ENCODE peak calls at places on chromosomes 3 and 15, in five cellular contexts. One of them, this sample, is unnamed.
A peak's percentile ranks its signal among the peaks of the same experiment; 100 is the strongest.

GRCh38 chr3:10474847-10475246 is 30.5 kb downstream of the ATP2B2 start:
- DNase-seq in NCI-H2171 treated with DMSO at 0.1 percent for 48 hours: no peak
- DNase-seq in GM04504: no peak
- DNase-seq in astrocyte: no peak
- DNase-seq in activated T-helper 1 cell treated with anti-CD3 and anti-CD28 coated beads, Interleukin-12 subunit alpha, Interleukin-12 subunit beta, Interleukin-2, Interleukin-4 antibody, amounts not matched to agents 30 ng/mL and 10 ng/mL and 1 ng/mL, durations not matched to agents 14 hours and 24 hours and 36 hours: no peak
- DNase-seq in this sample: no peak

GRCh38 chr3:30685267-30685667 is 78.9 kb downstream of the TGFBR2 start:
- DNase-seq in NCI-H2171 treated with DMSO at 0.1 percent for 48 hours: no peak
- DNase-seq in GM04504: no peak
- DNase-seq in astrocyte: no peak
- DNase-seq in activated T-helper 1 cell treated with anti-CD3 and anti-CD28 coated beads, Interleukin-12 subunit alpha, Interleukin-12 subunit beta, Interleukin-2, Interleukin-4 antibody, amounts not matched to agents 30 ng/mL and 10 ng/mL and 1 ng/mL, durations not matched to agents 14 hours and 24 hours and 36 hours: no peak
- DNase-seq in this sample: no peak

GRCh38 chr3:184741798-184742675 is 30.2 kb upstream of the MAGEF1 start:
- DNase-seq in NCI-H2171 treated with DMSO at 0.1 percent for 48 hours: no peak
- DNase-seq in GM04504: no peak
- DNase-seq in astrocyte: no peak
- DNase-seq in activated T-helper 1 cell treated with anti-CD3 and anti-CD28 coated beads, Interleukin-12 subunit alpha, Interleukin-12 subunit beta, Interleukin-2, Interleukin-4 antibody, amounts not matched to agents 30 ng/mL and 10 ng/mL and 1 ng/mL, durations not matched to agents 14 hours and 24 hours and 36 hours: no peak
- DNase-seq in this sample: no peak

GRCh38 chr3:177058647-177059046 is 138.6 kb downstream of the TBL1XR1 start:
- DNase-seq in NCI-H2171 treated with DMSO at 0.1 percent for 48 hours: no peak
- DNase-seq in GM04504: no peak
- DNase-seq in astrocyte: no peak
- DNase-seq in activated T-helper 1 cell treated with anti-CD3 and anti-CD28 coated beads, Interleukin-12 subunit alpha, Interleukin-12 subunit beta, Interleukin-2, Interleukin-4 antibody, amounts not matched to agents 30 ng/mL and 10 ng/mL and 1 ng/mL, durations not matched to agents 14 hours and 24 hours and 36 hours: no peak
- DNase-seq in this sample: no peak

GRCh38 chr15:39745415-39745814 is 37.2 kb downstream of the FSIP1 start:
- DNase-seq in NCI-H2171 treated with DMSO at 0.1 percent for 48 hours: no peak
- DNase-seq in GM04504: no peak
- DNase-seq in astrocyte: no peak
- DNase-seq in activated T-helper 1 cell treated with anti-CD3 and anti-CD28 coated beads, Interleukin-12 subunit alpha, Interleukin-12 subunit beta, Interleukin-2, Interleukin-4 antibody, amounts not matched to agents 30 ng/mL and 10 ng/mL and 1 ng/mL, durations not matched to agents 14 hours and 24 hours and 36 hours: no peak
- DNase-seq in this sample: no peak

GRCh38 chr3:102586485-102586884 is 151.7 kb downstream of the ZPLD1 start:
- DNase-seq in NCI-H2171 treated with DMSO at 0.1 percent for 48 hours: no peak
- DNase-seq in GM04504: no peak
- DNase-seq in astrocyte: no peak
- DNase-seq in activated T-helper 1 cell treated with anti-CD3 and anti-CD28 coated beads, Interleukin-12 subunit alpha, Interleukin-12 subunit beta, Interleukin-2, Interleukin-4 antibody, amounts not matched to agents 30 ng/mL and 10 ng/mL and 1 ng/mL, durations not matched to agents 14 hours and 24 hours and 36 hours: no peak
- DNase-seq in this sample: no peak

GRCh38 chr15:72859757-72860145 is 76.2 kb upstream of the ADPGK start:
- DNase-seq in NCI-H2171 treated with DMSO at 0.1 percent for 48 hours: no peak
- DNase-seq in GM04504: no peak
- DNase-seq in astrocyte: no peak
- DNase-seq in activated T-helper 1 cell treated with anti-CD3 and anti-CD28 coated beads, Interleukin-12 subunit alpha, Interleukin-12 subunit beta, Interleukin-2, Interleukin-4 antibody, amounts not matched to agents 30 ng/mL and 10 ng/mL and 1 ng/mL, durations not matched to agents 14 hours and 24 hours and 36 hours: no peak
- DNase-seq in this sample: no peak

GRCh38 chr15:49297584-49297983 is 125.5 kb upstream of the FGF7 start:
- DNase-seq in NCI-H2171 treated with DMSO at 0.1 percent for 48 hours: no peak
- DNase-seq in GM04504: no peak
- DNase-seq in astrocyte: no peak
- DNase-seq in activated T-helper 1 cell treated with anti-CD3 and anti-CD28 coated beads, Interleukin-12 subunit alpha, Interleukin-12 subunit beta, Interleukin-2, Interleukin-4 antibody, amounts not matched to agents 30 ng/mL and 10 ng/mL and 1 ng/mL, durations not matched to agents 14 hours and 24 hours and 36 hours: no peak
- DNase-seq in this sample: no peak

GRCh38 chr15:39616731-39617455 is 36.0 kb downstream of the THBS1 start:
- DNase-seq in NCI-H2171 treated with DMSO at 0.1 percent for 48 hours: no peak
- DNase-seq in GM04504: no peak
- DNase-seq in astrocyte: no peak
- DNase-seq in activated T-helper 1 cell treated with anti-CD3 and anti-CD28 coated beads, Interleukin-12 subunit alpha, Interleukin-12 subunit beta, Interleukin-2, Interleukin-4 antibody, amounts not matched to agents 30 ng/mL and 10 ng/mL and 1 ng/mL, durations not matched to agents 14 hours and 24 hours and 36 hours: no peak
- DNase-seq in this sample: no peak

GRCh38 chr3:42101048-42101447 is 9.9 kb downstream of the TRAK1 start:
- DNase-seq in NCI-H2171 treated with DMSO at 0.1 percent for 48 hours: no peak
- DNase-seq in GM04504: peak; percentile 64
- DNase-seq in astrocyte: peak; percentile 65
- DNase-seq in activated T-helper 1 cell treated with anti-CD3 and anti-CD28 coated beads, Interleukin-12 subunit alpha, Interleukin-12 subunit beta, Interleukin-2, Interleukin-4 antibody, amounts not matched to agents 30 ng/mL and 10 ng/mL and 1 ng/mL, durations not matched to agents 14 hours and 24 hours and 36 hours: no peak
- DNase-seq in this sample: no peak

GRCh38 chr3:160444411-160444810 is 5.2 kb downstream of the TRIM59 start:
- DNase-seq in NCI-H2171 treated with DMSO at 0.1 percent for 48 hours: no peak
- DNase-seq in GM04504: no peak
- DNase-seq in astrocyte: no peak
- DNase-seq in activated T-helper 1 cell treated with anti-CD3 and anti-CD28 coated beads, Interleukin-12 subunit alpha, Interleukin-12 subunit beta, Interleukin-2, Interleukin-4 antibody, amounts not matched to agents 30 ng/mL and 10 ng/mL and 1 ng/mL, durations not matched to agents 14 hours and 24 hours and 36 hours: no peak
- DNase-seq in this sample: no peak

GRCh38 chr3:43996379-43997301 is 245.0 kb upstream of the TOPAZ1 start:
- DNase-seq in NCI-H2171 treated with DMSO at 0.1 percent for 48 hours: peak; percentile 4
- DNase-seq in GM04504: no peak
- DNase-seq in astrocyte: no peak
- DNase-seq in activated T-helper 1 cell treated with anti-CD3 and anti-CD28 coated beads, Interleukin-12 subunit alpha, Interleukin-12 subunit beta, Interleukin-2, Interleukin-4 antibody, amounts not matched to agents 30 ng/mL and 10 ng/mL and 1 ng/mL, durations not matched to agents 14 hours and 24 hours and 36 hours: no peak
- DNase-seq in this sample: no peak

GRCh38 chr3:125039897-125040175 is 16.0 kb downstream of the HEG1 start:
- DNase-seq in NCI-H2171 treated with DMSO at 0.1 percent for 48 hours: peak; percentile 26
- DNase-seq in GM04504: no peak
- DNase-seq in astrocyte: no peak
- DNase-seq in activated T-helper 1 cell treated with anti-CD3 and anti-CD28 coated beads, Interleukin-12 subunit alpha, Interleukin-12 subunit beta, Interleukin-2, Interleukin-4 antibody, amounts not matched to agents 30 ng/mL and 10 ng/mL and 1 ng/mL, durations not matched to agents 14 hours and 24 hours and 36 hours: no peak
- DNase-seq in this sample: no peak

GRCh38 chr3:73510298-73510697 is 114.4 kb downstream of the PDZRN3 start:
- DNase-seq in NCI-H2171 treated with DMSO at 0.1 percent for 48 hours: no peak
- DNase-seq in GM04504: no peak
- DNase-seq in astrocyte: no peak
- DNase-seq in activated T-helper 1 cell treated with anti-CD3 and anti-CD28 coated beads, Interleukin-12 subunit alpha, Interleukin-12 subunit beta, Interleukin-2, Interleukin-4 antibody, amounts not matched to agents 30 ng/mL and 10 ng/mL and 1 ng/mL, durations not matched to agents 14 hours and 24 hours and 36 hours: no peak
- DNase-seq in this sample: no peak

GRCh38 chr3:53114412-53115074 is 15.7 kb downstream of the RFT1 start:
- DNase-seq in NCI-H2171 treated with DMSO at 0.1 percent for 48 hours: no peak
- DNase-seq in GM04504: no peak
- DNase-seq in astrocyte: peak; percentile 29
- DNase-seq in activated T-helper 1 cell treated with anti-CD3 and anti-CD28 coated beads, Interleukin-12 subunit alpha, Interleukin-12 subunit beta, Interleukin-2, Interleukin-4 antibody, amounts not matched to agents 30 ng/mL and 10 ng/mL and 1 ng/mL, durations not matched to agents 14 hours and 24 hours and 36 hours: no peak
- DNase-seq in this sample: no peak

GRCh38 chr3:50242778-50243551 is 7.0 kb downstream of the GNAI2 start:
- DNase-seq in NCI-H2171 treated with DMSO at 0.1 percent for 48 hours: no peak
- DNase-seq in GM04504: no peak
- DNase-seq in astrocyte: peak; percentile 58
- DNase-seq in activated T-helper 1 cell treated with anti-CD3 and anti-CD28 coated beads, Interleukin-12 subunit alpha, Interleukin-12 subunit beta, Interleukin-2, Interleukin-4 antibody, amounts not matched to agents 30 ng/mL and 10 ng/mL and 1 ng/mL, durations not matched to agents 14 hours and 24 hours and 36 hours: no peak
- DNase-seq in this sample: no peak

GRCh38 chr3:65713016-65713415 is 325.7 kb downstream of the MAGI1 start:
- DNase-seq in NCI-H2171 treated with DMSO at 0.1 percent for 48 hours: no peak
- DNase-seq in GM04504: peak; percentile 82
- DNase-seq in astrocyte: peak; percentile 80
- DNase-seq in activated T-helper 1 cell treated with anti-CD3 and anti-CD28 coated beads, Interleukin-12 subunit alpha, Interleukin-12 subunit beta, Interleukin-2, Interleukin-4 antibody, amounts not matched to agents 30 ng/mL and 10 ng/mL and 1 ng/mL, durations not matched to agents 14 hours and 24 hours and 36 hours: no peak
- DNase-seq in this sample: peak; percentile 7

GRCh38 chr3:197471221-197472010 is 84.4 kb downstream of the BDH1 start:
- DNase-seq in NCI-H2171 treated with DMSO at 0.1 percent for 48 hours: no peak
- DNase-seq in GM04504: no peak
- DNase-seq in astrocyte: no peak
- DNase-seq in activated T-helper 1 cell treated with anti-CD3 and anti-CD28 coated beads, Interleukin-12 subunit alpha, Interleukin-12 subunit beta, Interleukin-2, Interleukin-4 antibody, amounts not matched to agents 30 ng/mL and 10 ng/mL and 1 ng/mL, durations not matched to agents 14 hours and 24 hours and 36 hours: no peak
- DNase-seq in this sample: no peak

GRCh38 chr15:80514071-80514780 is 110.0 kb downstream of the ARNT2 start:
- DNase-seq in NCI-H2171 treated with DMSO at 0.1 percent for 48 hours: no peak
- DNase-seq in GM04504: peak; percentile 52
- DNase-seq in astrocyte: peak; percentile 77
- DNase-seq in activated T-helper 1 cell treated with anti-CD3 and anti-CD28 coated beads, Interleukin-12 subunit alpha, Interleukin-12 subunit beta, Interleukin-2, Interleukin-4 antibody, amounts not matched to agents 30 ng/mL and 10 ng/mL and 1 ng/mL, durations not matched to agents 14 hours and 24 hours and 36 hours: no peak
- DNase-seq in this sample: no peak

GRCh38 chr15:100958326-100959065 is 39.3 kb downstream of the LRRK1 start:
- DNase-seq in NCI-H2171 treated with DMSO at 0.1 percent for 48 hours: no peak
- DNase-seq in GM04504: peak; percentile 51
- DNase-seq in astrocyte: peak; percentile 75
- DNase-seq in activated T-helper 1 cell treated with anti-CD3 and anti-CD28 coated beads, Interleukin-12 subunit alpha, Interleukin-12 subunit beta, Interleukin-2, Interleukin-4 antibody, amounts not matched to agents 30 ng/mL and 10 ng/mL and 1 ng/mL, durations not matched to agents 14 hours and 24 hours and 36 hours: no peak
- DNase-seq in this sample: peak; percentile 9

GRCh38 chr3:166879661-166880060 is 500.4 kb downstream of the ZBBX start:
- DNase-seq in NCI-H2171 treated with DMSO at 0.1 percent for 48 hours: no peak
- DNase-seq in GM04504: no peak
- DNase-seq in astrocyte: no peak
- DNase-seq in activated T-helper 1 cell treated with anti-CD3 and anti-CD28 coated beads, Interleukin-12 subunit alpha, Interleukin-12 subunit beta, Interleukin-2, Interleukin-4 antibody, amounts not matched to agents 30 ng/mL and 10 ng/mL and 1 ng/mL, durations not matched to agents 14 hours and 24 hours and 36 hours: no peak
- DNase-seq in this sample: no peak

GRCh38 chr15:79903626-79904025 is 6.8 kb upstream of the MTHFS start:
- DNase-seq in NCI-H2171 treated with DMSO at 0.1 percent for 48 hours: no peak
- DNase-seq in GM04504: no peak
- DNase-seq in astrocyte: no peak
- DNase-seq in activated T-helper 1 cell treated with anti-CD3 and anti-CD28 coated beads, Interleukin-12 subunit alpha, Interleukin-12 subunit beta, Interleukin-2, Interleukin-4 antibody, amounts not matched to agents 30 ng/mL and 10 ng/mL and 1 ng/mL, durations not matched to agents 14 hours and 24 hours and 36 hours: no peak
- DNase-seq in this sample: no peak

GRCh38 chr3:150925751-150926201 is 20.5 kb upstream of the MINDY4B start:
- DNase-seq in NCI-H2171 treated with DMSO at 0.1 percent for 48 hours: no peak
- DNase-seq in GM04504: no peak
- DNase-seq in astrocyte: peak; percentile 8
- DNase-seq in activated T-helper 1 cell treated with anti-CD3 and anti-CD28 coated beads, Interleukin-12 subunit alpha, Interleukin-12 subunit beta, Interleukin-2, Interleukin-4 antibody, amounts not matched to agents 30 ng/mL and 10 ng/mL and 1 ng/mL, durations not matched to agents 14 hours and 24 hours and 36 hours: peak; percentile 27
- DNase-seq in this sample: no peak

GRCh38 chr15:61742591-61742990 is 317.7 kb downstream of the VPS13C start:
- DNase-seq in NCI-H2171 treated with DMSO at 0.1 percent for 48 hours: no peak
- DNase-seq in GM04504: no peak
- DNase-seq in astrocyte: no peak
- DNase-seq in activated T-helper 1 cell treated with anti-CD3 and anti-CD28 coated beads, Interleukin-12 subunit alpha, Interleukin-12 subunit beta, Interleukin-2, Interleukin-4 antibody, amounts not matched to agents 30 ng/mL and 10 ng/mL and 1 ng/mL, durations not matched to agents 14 hours and 24 hours and 36 hours: no peak
- DNase-seq in this sample: no peak

GRCh38 chr3:126498936-126499335 is 18.6 kb downstream of the UROC1 start:
- DNase-seq in NCI-H2171 treated with DMSO at 0.1 percent for 48 hours: no peak
- DNase-seq in GM04504: no peak
- DNase-seq in astrocyte: no peak
- DNase-seq in activated T-helper 1 cell treated with anti-CD3 and anti-CD28 coated beads, Interleukin-12 subunit alpha, Interleukin-12 subunit beta, Interleukin-2, Interleukin-4 antibody, amounts not matched to agents 30 ng/mL and 10 ng/mL and 1 ng/mL, durations not matched to agents 14 hours and 24 hours and 36 hours: no peak
- DNase-seq in this sample: no peak

GRCh38 chr3:44208568-44208967 is 33.1 kb upstream of the TOPAZ1 start:
- DNase-seq in NCI-H2171 treated with DMSO at 0.1 percent for 48 hours: no peak
- DNase-seq in GM04504: no peak
- DNase-seq in astrocyte: peak; percentile 57
- DNase-seq in activated T-helper 1 cell treated with anti-CD3 and anti-CD28 coated beads, Interleukin-12 subunit alpha, Interleukin-12 subunit beta, Interleukin-2, Interleukin-4 antibody, amounts not matched to agents 30 ng/mL and 10 ng/mL and 1 ng/mL, durations not matched to agents 14 hours and 24 hours and 36 hours: no peak
- DNase-seq in this sample: no peak

GRCh38 chr3:151841801-151842200 is 27.9 kb downstream of the AADAC start:
- DNase-seq in NCI-H2171 treated with DMSO at 0.1 percent for 48 hours: no peak
- DNase-seq in GM04504: no peak
- DNase-seq in astrocyte: peak; percentile 44
- DNase-seq in activated T-helper 1 cell treated with anti-CD3 and anti-CD28 coated beads, Interleukin-12 subunit alpha, Interleukin-12 subunit beta, Interleukin-2, Interleukin-4 antibody, amounts not matched to agents 30 ng/mL and 10 ng/mL and 1 ng/mL, durations not matched to agents 14 hours and 24 hours and 36 hours: no peak
- DNase-seq in this sample: no peak

GRCh38 chr3:107065094-107065861 is 312.0 kb upstream of the CCDC54 start:
- DNase-seq in NCI-H2171 treated with DMSO at 0.1 percent for 48 hours: peak; percentile 91
- DNase-seq in GM04504: no peak
- DNase-seq in astrocyte: no peak
- DNase-seq in activated T-helper 1 cell treated with anti-CD3 and anti-CD28 coated beads, Interleukin-12 subunit alpha, Interleukin-12 subunit beta, Interleukin-2, Interleukin-4 antibody, amounts not matched to agents 30 ng/mL and 10 ng/mL and 1 ng/mL, durations not matched to agents 14 hours and 24 hours and 36 hours: no peak
- DNase-seq in this sample: no peak

GRCh38 chr3:65303431-65303830 is 615.6 kb upstream of the ADAMTS9 start:
- DNase-seq in NCI-H2171 treated with DMSO at 0.1 percent for 48 hours: no peak
- DNase-seq in GM04504: no peak
- DNase-seq in astrocyte: no peak
- DNase-seq in activated T-helper 1 cell treated with anti-CD3 and anti-CD28 coated beads, Interleukin-12 subunit alpha, Interleukin-12 subunit beta, Interleukin-2, Interleukin-4 antibody, amounts not matched to agents 30 ng/mL and 10 ng/mL and 1 ng/mL, durations not matched to agents 14 hours and 24 hours and 36 hours: no peak
- DNase-seq in this sample: no peak